ENCODE peak calls at places on chromosome 22, in six cellular contexts. B is pulmonary artery endothelial cell, Q is mesendoderm, H is anterior cingulate cortex, K is frontal cortex, S is NCI-H1092. U is an unnamed sample.

GRCh38 chr22:42280140-42280539 is 9.7 kb upstream of the TCF20 start:
- DNase-seq in Q (no peak), B (no peak), S (no peak), H (no peak), K (no peak), U (no peak)

GRCh38 chr22:31210830-31211503 is 1.1 kb upstream of the LIMK2 start:
- DNase-seq in B (no peak), Q (no peak), H (no peak), S (no peak), K (no peak), U (no peak)

GRCh38 chr22:43504666-43505261 is 93.0 kb downstream of the MPPED1 start:
- DNase-seq in Q (no peak), S (no peak), B (no peak), H (no peak), K (no peak), U (no peak)

GRCh38 chr22:19876941-19877625 is 22.4 kb upstream of the GNB1L start:
- DNase-seq in H (no peak), S (no peak), B (no peak), K (no peak), Q (no peak), U (no peak)

GRCh38 chr22:42282252-42282942 is 11.9 kb upstream of the TCF20 start:
- DNase-seq in K (no peak), Q (no peak), S (no peak), H (no peak), B (no peak), U (no peak)

GRCh38 chr22:37639771-37640590 is 512 bp downstream of the SH3BP1 start:
- DNase-seq in Q (peak), K (no peak), S (no peak), H (no peak), B (no peak), U (no peak)

GRCh38 chr22:29030618-29031235 is 30.9 kb downstream of the C22orf31 start:
- DNase-seq in S (peak), B (peak), Q (peak), H (peak), K (peak), U (peak)

GRCh38 chr22:45087802-45088201 is 75.9 kb upstream of the NUP50 start:
- DNase-seq in S (no peak), Q (peak), K (no peak), H (no peak), B (no peak), U (no peak)

GRCh38 chr22:17228725-17229126 is 9.5 kb upstream of the ADA2 start:
- DNase-seq in H (no peak), B (no peak), Q (no peak), K (no peak), S (no peak), U (no peak)

GRCh38 chr22:42648017-42648367 is 1.2 kb downstream of the CYB5R3 start:
- DNase-seq in H (no peak), Q (no peak), S (no peak), K (no peak), B (no peak), U (no peak)

GRCh38 chr22:50542416-50542927 is 3.2 kb upstream of the KLHDC7B start:
- DNase-seq in H (no peak), B (no peak), Q (no peak), S (no peak), K (no peak), U (no peak)

GRCh38 chr22:39556970-39557811 is 13.4 kb upstream of the CACNA1I start:
- DNase-seq in S (peak), Q (no peak), K (peak), B (no peak), H (peak), U (peak)

GRCh38 chr22:50245214-50246072 is 620 bp upstream of the TUBGCP6 start:
- DNase-seq in S (no peak), Q (no peak), H (no peak), K (no peak), B (no peak), U (no peak)

U was measured in COR-L47.